ENCODE peak calls at places on chromosomes 4 and X, in four cellular contexts. O is globus pallidus, R is iris pigment epithelial cell, Q is nucleus accumbens. F is an unnamed sample.

GRCh38 chr4:143587703-143588102 is 74.2 kb downstream of the SMARCA5 start:
- DNase-seq in Q (no peak), R (no peak), O (no peak), F (no peak)

GRCh38 chrX:68504237-68504636 is 5.4 kb downstream of the YIPF6 start:
- DNase-seq in Q (no peak), O (no peak), R (peak), F (no peak)

GRCh38 chr4:56320293-56320692 is 67.0 kb downstream of the AASDH start:
- DNase-seq in R (peak), Q (no peak), O (no peak), F (no peak)

GRCh38 chr4:13481569-13481968 is 2.6 kb downstream of the RAB28 start:
- DNase-seq in O (no peak), Q (no peak), R (peak), F (no peak)

GRCh38 chr4:55849724-55850123 is 3.7 kb upstream of the EXOC1 start:
- DNase-seq in O (no peak), R (no peak), Q (no peak), F (no peak)

GRCh38 chr4:145075742-145076472 is 22.1 kb downstream of the ANAPC10 start:
- DNase-seq in Q (no peak), O (no peak), R (no peak), F (no peak)

GRCh38 chr4:151395873-151396272 is 13.1 kb upstream of the FHIP1A start:
- DNase-seq in R (no peak), Q (no peak), O (no peak), F (no peak)

GRCh38 chrX:27680726-27681125 is 90.6 kb downstream of the DCAF8L2 start:
- DNase-seq in R (peak), O (no peak), Q (no peak), F (no peak)

GRCh38 chr4:11857881-11858280 is 429.2 kb upstream of the HS3ST1 start:
- DNase-seq in R (no peak), Q (no peak), O (no peak), F (no peak)

F was measured in anterior cingulate cortex.